ENCODE peak calls at places on chromosomes 6 and 20, in eight cellular contexts. S is GM12891, I is transverse colon, X is suprapubic skin, Z is breast epithelium, R is K562, N is spleen, D is HCT116. M is an unnamed sample.

GRCh38 chr20:57389695-57390603 is 1.2 kb upstream of the RBM38 start:
- DNase-seq in S (no peak), I (peak; percentile 48), X (no peak), Z (no peak), R (peak; percentile 73), N (peak; percentile 90), D (no peak), M (no peak)

GRCh38 chr6:78810146-78810545 is 57.2 kb upstream of the IRAK1BP1 start:
- DNase-seq in S (no peak), I (peak; percentile 15), X (no peak), Z (no peak), R (peak; percentile 12), N (no peak), D (peak; percentile 31), M (no peak)

GRCh38 chr6:16743661-16744210 is 17.5 kb downstream of the ATXN1 start:
- DNase-seq in S (no peak), I (no peak), X (no peak), Z (no peak), R (no peak), N (no peak), D (no peak), M (no peak)

GRCh38 chr6:163290545-163291274 is 123.8 kb upstream of the QKI start:
- DNase-seq in S (no peak), I (no peak), X (no peak), Z (no peak), R (no peak), N (no peak), D (no peak), M (no peak)

GRCh38 chr20:44154521-44155001 is 32.4 kb downstream of the JPH2 start:
- DNase-seq in S (no peak), I (no peak), X (no peak), Z (no peak), R (no peak), N (no peak), D (no peak), M (no peak)

GRCh38 chr6:83309344-83309743 is 116.2 kb downstream of the RWDD2A start:
- DNase-seq in S (no peak), I (no peak), X (no peak), Z (no peak), R (no peak), N (no peak), D (no peak), M (no peak)

GRCh38 chr6:75693534-75693933 is 55.5 kb upstream of the MYO6 start:
- DNase-seq in S (no peak), I (no peak), X (no peak), Z (no peak), R (no peak), N (no peak), D (no peak), M (no peak)

GRCh38 chr20:10504893-10505292 is 69.8 kb downstream of the SLX4IP start:
- DNase-seq in S (no peak), I (no peak), X (no peak), Z (no peak), R (no peak), N (no peak), D (no peak), M (no peak)

GRCh38 chr6:32082951-32083350 is 26.2 kb downstream of the TNXB start:
- DNase-seq in S (no peak), I (no peak), X (peak; percentile 93), Z (no peak), R (no peak), N (peak; percentile 80), D (no peak), M (no peak)

GRCh38 chr6:35663001-35663400 is 25.7 kb downstream of the FKBP5 start:
- DNase-seq in S (no peak), I (no peak), X (no peak), Z (no peak), R (no peak), N (no peak), D (no peak), M (no peak)

GRCh38 chr6:152318278-152318677 is 318.9 kb downstream of the SYNE1 start:
- DNase-seq in S (no peak), I (no peak), X (no peak), Z (no peak), R (no peak), N (no peak), D (no peak), M (no peak)

DNA sequence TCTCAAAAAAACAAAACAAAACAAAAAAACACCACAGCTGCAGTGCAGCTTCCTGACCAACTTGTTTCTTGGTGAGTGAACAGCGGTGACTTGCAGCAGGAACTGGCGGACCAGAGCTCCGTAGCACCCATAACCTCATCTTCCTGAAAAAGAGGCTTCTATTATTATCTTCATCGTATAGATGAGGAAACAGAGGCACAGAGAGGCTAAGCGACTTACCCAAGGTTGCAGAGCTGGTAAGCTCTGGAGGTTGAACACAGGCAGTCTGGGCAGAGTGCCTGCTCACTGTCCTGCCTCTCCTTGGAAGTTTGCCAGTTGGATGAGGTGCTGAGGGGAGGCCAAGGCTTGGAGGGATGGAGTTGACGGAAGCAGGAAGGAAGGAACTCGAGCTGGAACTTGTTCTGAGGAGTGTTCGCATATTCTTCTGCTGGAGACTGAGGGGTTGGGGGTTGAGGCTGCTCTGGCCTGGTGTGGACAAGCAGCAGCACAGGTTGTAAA is 47.9 kb upstream of the CCDC167 start:
- DNase-seq in S (no peak), I (no peak), X (no peak), Z (no peak), R (no peak), N (no peak), D (no peak), M (no peak)
- TF ChIP-seq POLR2AphosphoS5 in S (no peak), I (no peak), X (no peak), Z (no peak), R (no peak), N (peak; percentile 31), D (no peak), M (no peak)

DNA sequence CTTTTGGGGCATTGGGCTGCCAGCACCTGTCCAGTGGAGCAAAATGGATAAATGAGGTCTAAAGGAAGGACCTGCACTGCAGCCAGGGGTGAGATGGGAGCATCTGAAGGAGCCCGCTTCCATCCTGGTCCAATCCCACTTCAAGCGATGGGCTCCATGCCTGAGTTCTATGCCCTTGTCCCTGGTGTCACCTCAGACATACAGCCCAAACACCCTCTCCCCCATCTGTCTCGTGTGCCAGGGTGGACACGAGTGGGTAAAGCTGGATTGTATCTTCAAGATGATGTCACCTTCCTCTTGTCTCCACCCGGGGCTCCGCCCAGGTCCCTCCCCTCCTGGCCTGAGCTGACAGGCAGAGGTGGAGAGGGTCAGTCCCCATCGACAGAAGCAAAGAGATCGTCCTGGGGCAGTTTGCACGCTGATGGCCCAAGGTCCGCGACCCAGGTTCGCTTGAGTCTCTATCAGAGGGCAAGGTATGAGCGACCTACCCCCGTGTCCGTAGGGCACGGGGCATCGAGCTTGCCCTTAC is 544 bp downstream of the SMIM29 start:
- DNase-seq in S (no peak), I (peak; percentile 75), X (no peak), Z (no peak), R (peak; percentile 85), N (peak; percentile 93), D (no peak), M (peak; percentile 52)
- TF ChIP-seq POLR2A in S (no peak), I (no peak), X (no peak), Z (no peak), R (peak; percentile 74), N (no peak), D (no peak), M (no peak)

GRCh38 chr6:33787336-33787953 is 1.5 kb downstream of the LEMD2 start:
- DNase-seq in S (no peak), I (no peak), X (no peak), Z (no peak), R (no peak), N (no peak), D (no peak), M (no peak)

GRCh38 chr6:33787954-33788693 is 806 bp downstream of the LEMD2 start:
- DNase-seq in S (peak; percentile 75), I (peak; percentile 77), X (peak; percentile 85), Z (no peak), R (peak; percentile 75), N (peak; percentile 94), D (peak; percentile 23), M (peak; percentile 65)

GRCh38 chr6:33790306-33790855 is 1.5 kb upstream of the LEMD2 start:
- DNase-seq in S (no peak), I (no peak), X (no peak), Z (no peak), R (no peak), N (no peak), D (no peak), M (no peak)

GRCh38 chr6:33789550-33789895 is 593 bp upstream of the LEMD2 start:
- DNase-seq in S (no peak), I (no peak), X (no peak), Z (no peak), R (no peak), N (peak; percentile 81), D (no peak), M (no peak)

DNA sequence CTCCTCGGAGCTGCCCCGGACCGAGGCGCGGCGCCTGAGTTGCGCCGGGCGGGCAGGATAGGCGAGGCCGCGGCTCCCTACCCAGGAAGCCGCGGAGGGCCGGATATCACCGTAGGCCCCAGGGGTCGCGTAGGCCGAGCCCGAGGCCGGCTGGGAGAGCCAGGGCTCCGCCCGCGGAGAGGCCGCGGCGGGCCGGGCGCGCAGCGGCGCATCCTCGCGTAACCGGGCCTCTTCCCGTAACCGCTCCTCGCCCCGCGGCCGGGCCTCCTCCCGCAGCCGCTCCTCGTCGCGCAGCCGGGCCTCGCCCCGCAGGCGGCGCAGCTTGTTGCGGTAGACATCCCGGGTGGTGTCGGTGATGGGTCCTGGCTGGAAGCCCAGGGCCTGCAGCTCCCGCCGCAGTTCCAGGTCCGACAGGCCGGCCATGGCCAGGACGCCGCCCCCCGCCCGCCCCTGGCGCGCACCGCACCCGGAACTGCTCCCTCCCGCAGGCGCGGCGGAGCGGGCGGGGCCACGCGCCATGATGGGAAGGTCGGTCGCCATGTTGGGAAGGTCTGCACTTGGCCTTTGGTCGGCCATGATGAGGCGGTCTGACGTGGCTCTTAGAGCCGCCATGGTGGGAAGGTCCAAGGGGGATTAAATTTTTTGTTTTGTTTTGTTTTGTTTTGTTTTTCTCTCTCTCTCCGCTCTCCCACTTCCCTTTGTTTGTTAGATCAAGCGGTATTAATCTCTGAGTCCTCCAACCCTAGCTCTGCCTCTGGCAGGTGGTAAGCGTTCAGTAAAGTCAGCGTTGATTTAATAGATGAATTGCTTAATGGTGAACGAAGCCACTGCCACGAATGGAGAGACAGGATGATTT is at the start of gene LEMD2:
- DNase-seq in S (peak; percentile 94), I (peak; percentile 95), X (peak; percentile 96), Z (peak; percentile 91), R (peak; percentile 98), N (peak; percentile 98), D (peak; percentile 84), M (peak; percentile 94)
- TF ChIP-seq POLR2AphosphoS5 in S (peak; percentile 98), I (peak; percentile 87), X (peak; percentile 100), Z (peak; percentile 99), R (peak; percentile 99), N (peak; percentile 100), D (peak; percentile 98), M (peak; percentile 100)

DNA sequence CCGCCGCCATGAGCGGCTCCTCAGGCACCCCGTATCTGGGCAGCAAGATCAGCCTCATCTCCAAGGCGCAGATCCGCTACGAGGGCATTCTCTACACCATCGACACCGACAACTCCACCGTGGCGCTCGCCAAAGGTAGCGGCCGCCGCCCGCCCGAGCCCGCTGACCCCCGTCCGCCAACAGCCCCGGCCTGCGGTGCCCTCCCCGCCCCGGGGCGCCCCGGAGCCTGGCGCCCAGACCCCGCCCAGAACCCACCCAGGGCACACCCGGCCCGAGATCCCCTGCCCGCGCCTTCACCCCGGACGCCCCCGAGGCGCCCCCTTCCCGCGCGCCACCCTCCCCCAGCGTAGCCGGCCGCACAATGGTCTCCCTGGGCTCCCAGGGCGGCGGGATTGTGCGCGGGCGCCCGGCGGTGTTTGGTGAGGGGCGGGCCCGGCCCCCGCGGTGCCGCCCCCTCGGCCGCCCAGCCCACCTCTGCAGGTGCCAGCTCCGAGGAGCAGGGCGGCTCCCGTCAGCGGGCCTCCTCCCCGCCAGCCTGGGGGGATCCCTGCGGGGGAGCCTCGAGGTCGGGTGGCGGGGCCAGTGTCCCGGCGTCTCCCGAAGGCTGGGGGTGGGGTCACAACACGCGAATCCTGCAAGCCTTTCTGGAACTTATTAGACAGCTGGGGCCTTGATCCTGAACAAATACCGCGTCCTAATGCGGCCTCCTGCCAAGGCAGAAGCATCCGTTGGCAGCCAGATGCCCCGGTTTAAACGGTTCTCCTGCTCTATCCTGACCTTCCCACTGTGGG is 579 bp downstream of the LSM14B start:
- DNase-seq in S (peak; percentile 61), I (peak; percentile 64), X (no peak), Z (no peak), R (peak; percentile 44), N (peak; percentile 92), D (no peak), M (peak; percentile 63)
- TF ChIP-seq POLR2A in S (no peak), I (no peak), X (no peak), Z (no peak), R (no peak), N (no peak), D (no peak), M (no peak)